ENCODE peak calls at places on chromosomes 12 and 14, in four cellular contexts. L is CD8-positive, alpha-beta T cell; E is transverse colon; K is tibial artery. S is an unnamed sample. For H3K4me1, the result is how much of the 10 kb centered on the place peaks cover.

GRCh38 chr14:105889666-105890473 is 363.5 kb downstream of the TMEM121 start:
- DNase-seq in L (no peak), E (peak), K (peak), S (no peak)

GRCh38 chr12:666066-666465 is 2.8 kb upstream of the NINJ2 start:
- DNase-seq in L (no peak), E (no peak), K (no peak), S (no peak)

GRCh38 chr12:42440608-42441007 is 114.6 kb downstream of the PPHLN1 start:
- DNase-seq in L (no peak), E (no peak), K (no peak), S (no peak)

GRCh38 chr14:94620597-94620996 is 8.4 kb downstream of the SERPINA3 start:
- DNase-seq in L (no peak), E (no peak), K (no peak), S (no peak)

GRCh38 chr14:79680087-79680486 is 531.2 kb downstream of the DIO2 start:
- DNase-seq in L (no peak), E (no peak), K (no peak), S (no peak)

GRCh38 chr14:72284176-72284575 is 351.9 kb downstream of the RGS6 start:
- DNase-seq in L (no peak), E (no peak), K (no peak), S (no peak)

GRCh38 chr14:104708606-104709268 is 15.3 kb upstream of the ADSS1 start:
- DNase-seq in L (peak), E (peak), K (peak), S (peak)

GRCh38 chr12:18899678-18900317 is 161.9 kb downstream of the CAPZA3 start:
- DNase-seq in L (no peak), E (no peak), K (no peak), S (peak)

GRCh38 chr14:51552768-51553426 is 98.8 kb upstream of the FRMD6 start:
- DNase-seq in L (no peak), E (no peak), K (no peak), S (no peak)

GRCh38 chr12:57520008-57520726 is at the start of gene DDIT3:
- DNase-seq in L (peak), E (peak), K (peak), S (peak)
- H3K4me1 ChIP-seq in L (half or more), E (under half), K (under half), S (half or more)

GRCh38 chr12:119684730-119685129 is 16.8 kb downstream of the PRKAB1 start:
- DNase-seq in L (no peak), E (no peak), K (no peak), S (no peak)

GRCh38 chr12:119683816-119684215 is 15.9 kb downstream of the PRKAB1 start:
- DNase-seq in L (no peak), E (no peak), K (no peak), S (no peak)

GRCh38 chr12:119682635-119683340 is 14.9 kb downstream of the PRKAB1 start:
- DNase-seq in L (no peak), E (no peak), K (no peak), S (no peak)

GRCh38 chr12:119681953-119682352 is 14.0 kb downstream of the PRKAB1 start:
- DNase-seq in L (no peak), E (no peak), K (no peak), S (no peak)

GRCh38 chr12:119683413-119683812 is 15.5 kb downstream of the PRKAB1 start:
- DNase-seq in L (no peak), E (no peak), K (no peak), S (no peak)
- H3K27ac ChIP-seq in L (no peak), E (peak), K (no peak), S (no peak)

GRCh38 chr12:52800259-52800917 is 4.5 kb upstream of the KRT3 start:
- DNase-seq in L (no peak), E (peak), K (no peak), S (no peak)
- H3K4me1 ChIP-seq in L (under half), E (under half), K (under half), S (under half)

GRCh38 chr12:12008931-12009611 is 61.7 kb upstream of the BCL2L14 start:
- DNase-seq in L (no peak), E (no peak), K (no peak), S (no peak)
- H3K27ac ChIP-seq in L (no peak), E (no peak), K (no peak), S (no peak)

GRCh38 chr12:30748150-30748549 is 6.6 kb downstream of the CAPRIN2 start:
- DNase-seq in L (no peak), E (no peak), K (no peak), S (no peak)
- H3K4me1 ChIP-seq in L (under half), E (under half), K (under half), S (under half)

DNA sequence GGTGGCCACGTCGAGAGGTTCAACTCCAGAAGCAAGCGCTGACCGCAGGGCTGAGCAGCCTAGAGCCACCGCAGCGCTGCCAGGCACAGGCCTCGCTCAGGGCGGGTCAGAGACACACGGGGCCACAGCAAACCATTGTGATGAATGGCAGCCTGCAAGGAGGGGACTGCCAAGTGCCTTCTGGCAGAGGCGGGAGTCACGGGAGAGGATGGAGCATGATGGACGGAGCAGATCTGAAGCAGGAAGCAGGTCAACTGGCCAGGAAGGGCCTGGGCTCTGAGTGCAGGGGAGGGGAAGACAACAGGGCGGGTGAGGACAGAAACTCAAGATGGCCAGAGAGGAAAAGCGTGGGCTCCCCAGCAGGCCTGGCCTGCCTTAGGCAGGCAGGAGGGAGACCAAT is 49.8 kb downstream of the CDC42BPB start:
- DNase-seq in L (no peak), E (no peak), K (no peak), S (peak)
- H3K27ac ChIP-seq in L (no peak), E (no peak), K (no peak), S (no peak)

S was measured in heart right ventricle.